ENCODE peak calls at places on chromosomes 2 and 18, in four cellular contexts. L is NCI-H524, B is right cardiac atrium, S is SK-N-SH. X is an unnamed sample.

GRCh38 chr18:36025025-36025424 is 42.3 kb downstream of the RPRD1A start:
- DNase-seq in L (no peak), B (no peak), S (no peak), X (no peak)

GRCh38 chr18:67417864-67418523 is 98.5 kb downstream of the DSEL start:
- DNase-seq in L (no peak), B (no peak), S (no peak), X (no peak)

GRCh38 chr2:11347403-11347965 is 3.0 kb upstream of the ROCK2 start:
- DNase-seq in L (no peak), B (no peak), S (no peak), X (no peak)

GRCh38 chr2:15941970-15942710 is 1.8 kb downstream of the MYCN start:
- DNase-seq in L (peak; percentile 46), B (peak; percentile 65), S (peak; percentile 82), X (peak; percentile 95)

GRCh38 chr2:83851066-83851465 is 608.0 kb downstream of the SUCLG1 start:
- DNase-seq in L (no peak), B (no peak), S (no peak), X (no peak)

GRCh38 chr2:225429718-225430117 is 30.2 kb downstream of the NYAP2 start:
- DNase-seq in L (peak; percentile 66), B (no peak), S (peak; percentile 58), X (peak; percentile 75)

GRCh38 chr2:62163106-62163831 is 32.6 kb upstream of the B3GNT2 start:
- DNase-seq in L (peak; percentile 69), B (no peak), S (no peak), X (peak; percentile 74)

GRCh38 chr2:40405440-40405839 is 46.5 kb downstream of the SLC8A1 start:
- DNase-seq in L (no peak), B (no peak), S (no peak), X (no peak)

GRCh38 chr2:98901291-98901690 is 34.7 kb downstream of the CRACDL start:
- DNase-seq in L (no peak), B (no peak), S (no peak), X (no peak)

GRCh38 chr18:32439802-32440201 is 30.9 kb downstream of the GAREM1 start:
- DNase-seq in L (peak; percentile 34), B (no peak), S (no peak), X (peak; percentile 15)

GRCh38 chr2:163570391-163570790 is 165.4 kb downstream of the FIGN start:
- DNase-seq in L (peak; percentile 90), B (no peak), S (no peak), X (peak; percentile 52)

GRCh38 chr2:94956797-94957391 is 68.6 kb upstream of the MAL start:
- DNase-seq in L (peak; percentile 30), B (no peak), S (peak; percentile 52), X (peak; percentile 11)